ENCODE peak calls at places on chromosomes 6 and 20, in eight cellular contexts. One of them, this sample, is unnamed.

GRCh38 chr6:129105035-129105434 is 222.1 kb downstream of the LAMA2 start:
- DNase-seq in hepatocyte: no peak
- DNase-seq in cardiac fibroblast: peak; percentile 54
- DNase-seq in NB4: peak; percentile 6
- DNase-seq in bronchial epithelial cell: no peak
- DNase-seq in HCT116: no peak
- DNase-seq in uterus: no peak
- DNase-seq in GM23338: no peak
- DNase-seq in this sample: no peak

GRCh38 chr6:128121190-128121589 is 220.3 kb upstream of the THEMIS start:
- DNase-seq in cardiac fibroblast: no peak
- DNase-seq in NB4: no peak
- DNase-seq in bronchial epithelial cell: no peak
- DNase-seq in HCT116: no peak
- DNase-seq in uterus: no peak
- DNase-seq in hepatocyte: no peak
- DNase-seq in GM23338: no peak
- DNase-seq in this sample: no peak

GRCh38 chr6:111566873-111567517 is 38.7 kb downstream of the TRAF3IP2 start:
- DNase-seq in NB4: peak; percentile 58
- DNase-seq in HCT116: no peak
- DNase-seq in GM23338: no peak
- DNase-seq in uterus: no peak
- DNase-seq in hepatocyte: peak; percentile 37
- DNase-seq in cardiac fibroblast: peak; percentile 47
- DNase-seq in bronchial epithelial cell: no peak
- DNase-seq in this sample: no peak

GRCh38 chr6:109009761-109010612 is 84.7 kb downstream of the SESN1 start:
- DNase-seq in HCT116: no peak
- DNase-seq in bronchial epithelial cell: peak; percentile 25
- DNase-seq in uterus: no peak
- DNase-seq in NB4: no peak
- DNase-seq in hepatocyte: no peak
- DNase-seq in cardiac fibroblast: no peak
- DNase-seq in GM23338: no peak
- DNase-seq in this sample: no peak

GRCh38 chr6:162921062-162921461 is 193.3 kb downstream of the PACRG start:
- DNase-seq in GM23338: no peak
- DNase-seq in hepatocyte: no peak
- DNase-seq in HCT116: no peak
- DNase-seq in bronchial epithelial cell: no peak
- DNase-seq in uterus: no peak
- DNase-seq in NB4: no peak
- DNase-seq in cardiac fibroblast: no peak
- DNase-seq in this sample: no peak

GRCh38 chr20:45323731-45324130 is 15.6 kb upstream of the MATN4 start:
- DNase-seq in GM23338: no peak
- DNase-seq in HCT116: no peak
- DNase-seq in cardiac fibroblast: no peak
- DNase-seq in uterus: no peak
- DNase-seq in hepatocyte: no peak
- DNase-seq in bronchial epithelial cell: peak; percentile 74
- DNase-seq in NB4: no peak
- DNase-seq in this sample: peak; percentile 87

GRCh38 chr6:149877678-149878077 is 13.5 kb upstream of the LRP11 start:
- DNase-seq in hepatocyte: no peak
- DNase-seq in cardiac fibroblast: no peak
- DNase-seq in uterus: no peak
- DNase-seq in NB4: no peak
- DNase-seq in GM23338: no peak
- DNase-seq in bronchial epithelial cell: no peak
- DNase-seq in HCT116: no peak
- DNase-seq in this sample: no peak

GRCh38 chr20:63475209-63475608 is 2.8 kb upstream of the KCNQ2 start:
- DNase-seq in GM23338: peak; percentile 84
- DNase-seq in HCT116: no peak
- DNase-seq in uterus: no peak
- DNase-seq in hepatocyte: peak; percentile 60
- DNase-seq in NB4: peak; percentile 55
- DNase-seq in cardiac fibroblast: peak; percentile 33
- DNase-seq in bronchial epithelial cell: peak; percentile 8
- DNase-seq in this sample: peak; percentile 41

GRCh38 chr20:13644010-13644409 is 5.3 kb upstream of the TASP1 start:
- DNase-seq in GM23338: peak; percentile 12
- DNase-seq in NB4: no peak
- DNase-seq in hepatocyte: no peak
- DNase-seq in bronchial epithelial cell: peak; percentile 88
- DNase-seq in cardiac fibroblast: peak; percentile 10
- DNase-seq in HCT116: no peak
- DNase-seq in uterus: no peak
- DNase-seq in this sample: peak; percentile 83

GRCh38 chr6:143232849-143233248 is 172.2 kb downstream of the AIG1 start:
- DNase-seq in uterus: no peak
- DNase-seq in bronchial epithelial cell: peak; percentile 44
- DNase-seq in hepatocyte: peak; percentile 28
- DNase-seq in HCT116: peak; percentile 15
- DNase-seq in cardiac fibroblast: peak; percentile 31
- DNase-seq in GM23338: peak; percentile 68
- DNase-seq in NB4: peak; percentile 46
- DNase-seq in this sample: peak; percentile 63

GRCh38 chr6:165939601-165940290 is 227.9 kb downstream of the TBXT start:
- DNase-seq in bronchial epithelial cell: no peak
- DNase-seq in NB4: no peak
- DNase-seq in cardiac fibroblast: no peak
- DNase-seq in hepatocyte: no peak
- DNase-seq in HCT116: no peak
- DNase-seq in uterus: no peak
- DNase-seq in GM23338: peak; percentile 10
- DNase-seq in this sample: peak; percentile 2

GRCh38 chr6:157907651-157908050 is 74.0 kb upstream of the SYNJ2 start:
- DNase-seq in cardiac fibroblast: no peak
- DNase-seq in HCT116: no peak
- DNase-seq in NB4: no peak
- DNase-seq in hepatocyte: no peak
- DNase-seq in bronchial epithelial cell: no peak
- DNase-seq in uterus: no peak
- DNase-seq in GM23338: no peak
- DNase-seq in this sample: no peak

GRCh38 chr6:13013681-13014550 is 297.3 kb downstream of the PHACTR1 start:
- DNase-seq in bronchial epithelial cell: no peak
- DNase-seq in hepatocyte: peak; percentile 24
- DNase-seq in HCT116: no peak
- DNase-seq in NB4: no peak
- DNase-seq in GM23338: peak; percentile 62
- DNase-seq in uterus: no peak
- DNase-seq in cardiac fibroblast: peak; percentile 9
- DNase-seq in this sample: no peak

GRCh38 chr6:112831022-112831421 is 483.9 kb downstream of the RFPL4B start:
- DNase-seq in NB4: no peak
- DNase-seq in hepatocyte: no peak
- DNase-seq in GM23338: no peak
- DNase-seq in HCT116: no peak
- DNase-seq in bronchial epithelial cell: peak; percentile 33
- DNase-seq in uterus: no peak
- DNase-seq in cardiac fibroblast: no peak
- DNase-seq in this sample: peak; percentile 12

GRCh38 chr6:20541387-20541786 is 7.1 kb downstream of the CDKAL1 start:
- DNase-seq in uterus: no peak
- DNase-seq in NB4: no peak
- DNase-seq in bronchial epithelial cell: no peak
- DNase-seq in cardiac fibroblast: no peak
- DNase-seq in GM23338: no peak
- DNase-seq in HCT116: no peak
- DNase-seq in hepatocyte: no peak
- DNase-seq in this sample: no peak

GRCh38 chr6:142138876-142139275 is 6.2 kb downstream of the GJE1 start:
- DNase-seq in bronchial epithelial cell: no peak
- DNase-seq in uterus: no peak
- DNase-seq in hepatocyte: no peak
- DNase-seq in cardiac fibroblast: no peak
- DNase-seq in NB4: no peak
- DNase-seq in GM23338: peak; percentile 30
- DNase-seq in HCT116: no peak
- DNase-seq in this sample: no peak

GRCh38 chr6:18507018-18507415 is 119.9 kb downstream of the RNF144B start:
- DNase-seq in bronchial epithelial cell: no peak
- DNase-seq in hepatocyte: no peak
- DNase-seq in NB4: peak; percentile 9
- DNase-seq in cardiac fibroblast: no peak
- DNase-seq in GM23338: no peak
- DNase-seq in HCT116: no peak
- DNase-seq in uterus: no peak
- DNase-seq in this sample: no peak

GRCh38 chr6:4466769-4467480 is 309.3 kb upstream of the CDYL start:
- DNase-seq in HCT116: no peak
- DNase-seq in bronchial epithelial cell: peak; percentile 94
- DNase-seq in cardiac fibroblast: no peak
- DNase-seq in GM23338: no peak
- DNase-seq in uterus: no peak
- DNase-seq in NB4: peak; percentile 18
- DNase-seq in hepatocyte: no peak
- DNase-seq in this sample: peak; percentile 90

GRCh38 chr6:126180585-126180984 is 159.3 kb upstream of the CENPW start:
- DNase-seq in bronchial epithelial cell: peak; percentile 99
- DNase-seq in hepatocyte: no peak
- DNase-seq in GM23338: no peak
- DNase-seq in HCT116: peak; percentile 89
- DNase-seq in NB4: peak; percentile 84
- DNase-seq in uterus: peak; percentile 60
- DNase-seq in cardiac fibroblast: peak; percentile 59
- DNase-seq in this sample: peak; percentile 98

GRCh38 chr20:61441537-61441936 is 189.5 kb downstream of the CDH4 start:
- DNase-seq in bronchial epithelial cell: no peak
- DNase-seq in hepatocyte: no peak
- DNase-seq in HCT116: no peak
- DNase-seq in NB4: no peak
- DNase-seq in uterus: no peak
- DNase-seq in GM23338: no peak
- DNase-seq in cardiac fibroblast: no peak
- DNase-seq in this sample: no peak

GRCh38 chr6:153084393-153084792 is 46.7 kb downstream of the RGS17 start:
- DNase-seq in uterus: no peak
- DNase-seq in HCT116: no peak
- DNase-seq in NB4: no peak
- DNase-seq in GM23338: no peak
- DNase-seq in bronchial epithelial cell: peak; percentile 46
- DNase-seq in cardiac fibroblast: peak; percentile 68
- DNase-seq in hepatocyte: no peak
- DNase-seq in this sample: peak; percentile 41

GRCh38 chr20:25252226-25252625 is 4.3 kb downstream of the PYGB start:
- DNase-seq in hepatocyte: peak; percentile 9
- DNase-seq in NB4: no peak
- DNase-seq in cardiac fibroblast: no peak
- DNase-seq in uterus: no peak
- DNase-seq in HCT116: no peak
- DNase-seq in GM23338: no peak
- DNase-seq in bronchial epithelial cell: no peak
- DNase-seq in this sample: no peak

GRCh38 chr20:22652685-22653568 is 68.6 kb upstream of the FOXA2 start:
- DNase-seq in cardiac fibroblast: no peak
- DNase-seq in GM23338: peak; percentile 43
- DNase-seq in NB4: no peak
- DNase-seq in hepatocyte: peak; percentile 73
- DNase-seq in uterus: no peak
- DNase-seq in HCT116: no peak
- DNase-seq in bronchial epithelial cell: no peak
- DNase-seq in this sample: peak; percentile 14

GRCh38 chr6:7628479-7628878 is 38.5 kb downstream of the SNRNP48 start:
- DNase-seq in hepatocyte: no peak
- DNase-seq in GM23338: no peak
- DNase-seq in HCT116: no peak
- DNase-seq in NB4: no peak
- DNase-seq in bronchial epithelial cell: peak; percentile 12
- DNase-seq in uterus: no peak
- DNase-seq in cardiac fibroblast: peak; percentile 39
- DNase-seq in this sample: peak; percentile 9

GRCh38 chr6:97097068-97098047 is 172.8 kb downstream of the KLHL32 start:
- DNase-seq in uterus: no peak
- DNase-seq in HCT116: no peak
- DNase-seq in NB4: no peak
- DNase-seq in cardiac fibroblast: peak; percentile 5
- DNase-seq in bronchial epithelial cell: no peak
- DNase-seq in hepatocyte: no peak
- DNase-seq in GM23338: no peak
- DNase-seq in this sample: no peak
- H3K4me3 ChIP-seq in uterus: no peak overlapping the region
- H3K4me3 ChIP-seq in HCT116: no peak overlapping the region
- H3K4me3 ChIP-seq in NB4: no peak overlapping the region
- H3K4me3 ChIP-seq in cardiac fibroblast: no peak overlapping the region
- H3K4me3 ChIP-seq in bronchial epithelial cell: no peak overlapping the region
- H3K4me3 ChIP-seq in hepatocyte: no peak overlapping the region
- H3K4me3 ChIP-seq in GM23338: no peak overlapping the region
- H3K4me3 ChIP-seq in this sample: no peak overlapping the region

GRCh38 chr6:100573169-100573568 is 108.4 kb upstream of the SIM1 start:
- DNase-seq in cardiac fibroblast: peak; percentile 54
- DNase-seq in HCT116: peak; percentile 16
- DNase-seq in hepatocyte: no peak
- DNase-seq in NB4: peak; percentile 36
- DNase-seq in GM23338: peak; percentile 28
- DNase-seq in bronchial epithelial cell: peak; percentile 49
- DNase-seq in uterus: no peak
- DNase-seq in this sample: peak; percentile 42
- TF ChIP-seq CTCF in cardiac fibroblast: peak; percentile 46
- TF ChIP-seq CTCF in HCT116: peak; percentile 43
- TF ChIP-seq CTCF in hepatocyte: peak; percentile 23
- TF ChIP-seq CTCF in NB4: peak; percentile 27
- TF ChIP-seq CTCF in GM23338: peak; percentile 45
- TF ChIP-seq CTCF in bronchial epithelial cell: no peak
- TF ChIP-seq CTCF in uterus: no peak
- TF ChIP-seq CTCF in this sample: peak; percentile 19

GRCh38 chr6:28683945-28684538 is 158.4 kb downstream of the GPX5 start:
- DNase-seq in GM23338: peak; percentile 78
- DNase-seq in uterus: no peak
- DNase-seq in HCT116: peak; percentile 60
- DNase-seq in bronchial epithelial cell: peak; percentile 50
- DNase-seq in cardiac fibroblast: peak; percentile 62
- DNase-seq in NB4: peak; percentile 61
- DNase-seq in hepatocyte: peak; percentile 73
- DNase-seq in this sample: peak; percentile 70

DNA sequence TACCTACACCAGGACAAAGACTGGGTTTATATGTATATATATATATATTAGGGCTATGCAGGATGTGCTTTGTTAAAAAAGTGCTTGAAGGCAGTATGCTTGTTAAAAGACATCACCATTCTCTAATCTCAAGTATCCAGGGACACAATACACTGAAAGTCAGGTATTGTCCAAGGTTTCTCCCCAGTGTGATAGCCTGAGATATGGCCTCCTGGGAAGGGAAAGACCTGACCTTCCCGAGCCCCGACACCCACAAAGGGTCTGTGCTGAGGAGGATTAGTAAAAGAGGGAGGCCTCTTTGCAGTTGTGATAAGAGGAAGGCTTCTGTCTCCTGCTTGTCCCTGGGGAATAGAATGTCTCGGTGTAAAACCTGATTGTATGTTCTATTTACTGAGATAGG is 156.9 kb downstream of the GPX5 start:
- DNase-seq in bronchial epithelial cell: no peak
- DNase-seq in HCT116: no peak
- DNase-seq in cardiac fibroblast: no peak
- DNase-seq in hepatocyte: no peak
- DNase-seq in GM23338: no peak
- DNase-seq in uterus: no peak
- DNase-seq in NB4: peak; percentile 58
- DNase-seq in this sample: no peak
- H3K4me3 ChIP-seq in bronchial epithelial cell: no peak overlapping the region
- H3K4me3 ChIP-seq in HCT116: no peak overlapping the region
- H3K4me3 ChIP-seq in cardiac fibroblast: no peak overlapping the region
- H3K4me3 ChIP-seq in hepatocyte: no peak overlapping the region
- H3K4me3 ChIP-seq in GM23338: no peak overlapping the region
- H3K4me3 ChIP-seq in uterus: no peak overlapping the region
- H3K4me3 ChIP-seq in NB4: no peak overlapping the region
- H3K4me3 ChIP-seq in this sample: no peak overlapping the region

GRCh38 chr6:21984135-21984534 is 312.7 kb downstream of the PRL start:
- DNase-seq in HCT116: no peak
- DNase-seq in uterus: no peak
- DNase-seq in hepatocyte: no peak
- DNase-seq in NB4: no peak
- DNase-seq in GM23338: no peak
- DNase-seq in bronchial epithelial cell: no peak
- DNase-seq in cardiac fibroblast: no peak
- DNase-seq in this sample: no peak
- TF ChIP-seq CTCF in HCT116: no peak
- TF ChIP-seq CTCF in uterus: no peak
- TF ChIP-seq CTCF in hepatocyte: no peak
- TF ChIP-seq CTCF in NB4: no peak
- TF ChIP-seq CTCF in GM23338: no peak
- TF ChIP-seq CTCF in bronchial epithelial cell: no peak
- TF ChIP-seq CTCF in cardiac fibroblast: no peak
- TF ChIP-seq CTCF in this sample: no peak

This sample was measured in epithelial cell of esophagus.